ENCODE peak calls at places on chromosomes 3 and 15, in four cellular contexts. B is stimulated activated CD8-positive, alpha-beta memory T cell treated with anti-CD3 and anti-CD28 coated beads, Interleukin-4, amount 100 ng/mL, for 24 hours; C is fibroblast of mammary gland; U is COLO829. L is an unnamed sample.

GRCh38 chr3:87167634-87168456 is 59.3 kb upstream of the CHMP2B start:
- DNase-seq in B (no peak), C (peak), U (peak), L (no peak)

GRCh38 chr3:58236527-58237237 is 910 bp upstream of the ABHD6 start:
- DNase-seq in U (no peak), B (no peak), C (no peak), L (no peak)

GRCh38 chr3:105933871-105934270 is 65.1 kb upstream of the CBLB start:
- DNase-seq in B (no peak), U (peak), C (peak), L (no peak)

GRCh38 chr3:175554761-175555160 is 695.6 kb downstream of the NAALADL2 start:
- DNase-seq in U (no peak), C (no peak), B (no peak), L (no peak)

GRCh38 chr3:16474304-16474703 is 39.2 kb downstream of the RFTN1 start:
- DNase-seq in B (no peak), U (no peak), C (peak), L (no peak)

GRCh38 chr3:11591401-11592266 is 52.1 kb downstream of the VGLL4 start:
- DNase-seq in B (no peak), U (peak), C (peak), L (no peak)

GRCh38 chr3:158709666-158710083 is 22.6 kb downstream of the RARRES1 start:
- DNase-seq in C (peak), U (no peak), B (no peak), L (no peak)

GRCh38 chr15:87080547-87080946 is 1000.9 kb downstream of the AGBL1 start:
- DNase-seq in U (no peak), C (no peak), B (no peak), L (no peak)

GRCh38 chr3:43997788-43998373 is 243.8 kb upstream of the TOPAZ1 start:
- DNase-seq in C (peak), U (no peak), B (no peak), L (no peak)

GRCh38 chr3:98765721-98766120 is 2.6 kb downstream of the ST3GAL6 start:
- DNase-seq in U (no peak), B (no peak), C (no peak), L (no peak)

GRCh38 chr3:128316456-128316855 is 150.2 kb downstream of the DNAJB8 start:
- DNase-seq in B (peak), U (no peak), C (peak), L (no peak)

GRCh38 chr3:168049366-168049974 is 46.3 kb downstream of the GOLIM4 start:
- DNase-seq in C (peak), B (no peak), U (no peak), L (no peak)

GRCh38 chr3:123084738-123085237 is 18.0 kb downstream of the PDIA5 start:
- DNase-seq in U (no peak), C (peak), B (no peak), L (no peak)

GRCh38 chr3:82157952-82158351 is 396.5 kb upstream of the GBE1 start:
- DNase-seq in B (no peak), U (peak), C (peak), L (no peak)

GRCh38 chr15:52822475-52822874 is 32.3 kb upstream of the ONECUT1 start:
- DNase-seq in B (no peak), U (no peak), C (no peak), L (no peak)

GRCh38 chr3:57393957-57394356 is 101.5 kb upstream of the ASB14 start:
- DNase-seq in B (no peak), C (no peak), U (no peak), L (no peak)

GRCh38 chr15:56802164-56802563 is 68.9 kb upstream of the ZNF280D start:
- DNase-seq in B (no peak), U (no peak), C (no peak), L (no peak)

GRCh38 chr15:39770748-39771689 is 11.6 kb downstream of the FSIP1 start:
- DNase-seq in U (no peak), B (no peak), C (peak), L (no peak)

GRCh38 chr3:37607604-37608003 is 254.1 kb upstream of the CTDSPL start:
- DNase-seq in C (no peak), U (no peak), B (no peak), L (no peak)

L was measured in CMK.